ENCODE peak calls at places on chromosomes 13 and 19, in nine cellular contexts. A, N, H, L, R, C, O, D and U are unnamed samples.

GRCh38 chr13:42794572-42795275 is 13.3 kb downstream of the FAM216B start:
- DNase-seq in N (no peak), R (no peak), L (no peak), H (no peak), A (no peak), C (no peak), O (no peak), D (peak; percentile 67), U (no peak)

GRCh38 chr13:108212901-108213300 is 2.4 kb downstream of the LIG4 start:
- DNase-seq in H (no peak), C (no peak), L (no peak), R (no peak), N (no peak), D (no peak), O (no peak), A (no peak), U (no peak)

GRCh38 chr19:33674575-33675367 is 53.0 kb downstream of the CHST8 start:
- DNase-seq in N (no peak), O (no peak), H (no peak), C (no peak), R (no peak), L (no peak), A (no peak), D (no peak), U (no peak)

GRCh38 chr13:82412749-82413148 is 1469.5 kb downstream of the SLITRK1 start:
- DNase-seq in D (no peak), R (no peak), H (no peak), L (no peak), N (no peak), O (no peak), C (no peak), A (no peak), U (no peak)

GRCh38 chr19:35776102-35776788 is 881 bp downstream of the ARHGAP33 start:
- DNase-seq in R (no peak), H (no peak), N (no peak), C (no peak), O (no peak), L (no peak), D (no peak), A (no peak), U (no peak)

GRCh38 chr13:46860734-46861133 is 36.1 kb downstream of the HTR2A start:
- DNase-seq in D (no peak), C (no peak), H (no peak), R (no peak), A (no peak), L (no peak), N (no peak), O (no peak), U (no peak)

GRCh38 chr19:46718157-46718933 is 1.4 kb upstream of the PRKD2 start:
- DNase-seq in C (no peak), L (no peak), A (peak; percentile 79), N (no peak), H (no peak), D (peak; percentile 54), R (no peak), O (peak; percentile 20), U (peak; percentile 69)

GRCh38 chr19:40089462-40089861 is 1.3 kb downstream of the ZNF780A start:
- DNase-seq in H (no peak), C (no peak), L (no peak), R (no peak), N (no peak), O (no peak), D (peak; percentile 31), A (no peak), U (no peak)

GRCh38 chr19:39053276-39054090 is 21.1 kb upstream of the FBXO27 start:
- DNase-seq in H (no peak), C (no peak), D (no peak), A (no peak), R (no peak), N (no peak), O (no peak), L (no peak), U (no peak)

GRCh38 chr13:80131204-80131603 is 209.7 kb downstream of the SPRY2 start:
- DNase-seq in N (no peak), H (no peak), R (peak; percentile 20), L (peak; percentile 71), D (peak; percentile 71), C (peak; percentile 43), O (no peak), A (no peak), U (no peak)

GRCh38 chr19:8231073-8231604 is 22.0 kb downstream of the CERS4 start:
- DNase-seq in H (no peak), D (no peak), N (no peak), C (no peak), A (no peak), L (no peak), R (no peak), O (no peak), U (no peak)

GRCh38 chr19:5039642-5040543 is 71.0 kb downstream of the KDM4B start:
- DNase-seq in R (no peak), H (no peak), O (no peak), C (no peak), D (no peak), L (no peak), N (no peak), A (no peak), U (no peak)

GRCh38 chr13:64234255-64234654 is 2818.6 kb upstream of the PCDH20 start:
- DNase-seq in N (no peak), R (no peak), O (no peak), C (no peak), D (peak; percentile 43), H (no peak), L (no peak), A (no peak), U (no peak)

GRCh38 chr13:94710881-94711560 is 1.3 kb downstream of the SOX21 start:
- DNase-seq in O (no peak), A (peak; percentile 9), R (peak; percentile 36), L (no peak), D (no peak), C (no peak), H (no peak), N (no peak), U (no peak)

GRCh38 chr13:29613101-29613500 is 17.6 kb upstream of the SLC7A1 start:
- DNase-seq in L (no peak), C (no peak), N (no peak), H (no peak), O (no peak), R (no peak), D (no peak), A (no peak), U (no peak)

GRCh38 chr13:54424344-54424743 is 1395.7 kb downstream of the OLFM4 start:
- DNase-seq in L (no peak), N (no peak), D (no peak), H (no peak), O (no peak), C (no peak), R (no peak), A (no peak), U (no peak)

GRCh38 chr13:22665531-22665930 is 515.2 kb upstream of the SGCG start:
- DNase-seq in H (no peak), C (no peak), N (no peak), A (no peak), O (no peak), L (no peak), R (no peak), D (no peak), U (no peak)

GRCh38 chr19:10299545-10300458 is 9.8 kb downstream of the ZGLP1 start:
- DNase-seq in N (no peak), C (no peak), A (peak; percentile 70), L (no peak), H (no peak), D (no peak), O (no peak), R (no peak), U (no peak)

GRCh38 chr19:10290876-10291553 is 1.3 kb downstream of the ICAM5 start:
- DNase-seq in R (no peak), A (peak; percentile 43), O (peak; percentile 69), H (no peak), D (peak; percentile 41), C (no peak), L (no peak), N (no peak), U (no peak)

GRCh38 chr19:50661675-50662441 is 12.6 kb downstream of the C19orf81 start:
- DNase-seq in N (no peak), H (no peak), C (no peak), A (no peak), R (no peak), D (no peak), O (no peak), L (no peak), U (no peak)

GRCh38 chr13:25864116-25864515 is 187.7 kb downstream of the SHISA2 start:
- DNase-seq in A (no peak), N (no peak), L (no peak), O (no peak), D (no peak), H (no peak), R (no peak), C (no peak), U (no peak)

GRCh38 chr13:25848822-25849740 is 202.7 kb downstream of the SHISA2 start:
- DNase-seq in C (no peak), D (no peak), O (no peak), A (no peak), H (no peak), R (no peak), L (no peak), N (no peak), U (no peak)

GRCh38 chr19:47561440-47562045 is 11.4 kb downstream of the ZNF541 start:
- DNase-seq in R (no peak), D (no peak), N (no peak), L (no peak), A (no peak), H (no peak), O (no peak), C (no peak), U (no peak)

GRCh38 chr13:28535734-28536133 is 40.8 kb upstream of the FLT1 start:
- DNase-seq in A (no peak), O (no peak), N (no peak), H (no peak), R (no peak), C (no peak), L (no peak), D (no peak), U (no peak)

GRCh38 chr13:23655321-23655720 is 85.1 kb downstream of the TNFRSF19 start:
- DNase-seq in R (no peak), L (no peak), H (no peak), C (no peak), D (no peak), O (no peak), N (no peak), A (no peak), U (no peak)